ENCODE peak calls at places on chromosome 11, in five cellular contexts. One of them, this sample, is unnamed.

GRCh38 chr11:15471709-15472404 is 357.1 kb downstream of the INSC start:
- DNase-seq in transverse colon: no peak
- DNase-seq in esophagus muscularis mucosa: peak
- DNase-seq in ovary: no peak
- DNase-seq in HFF-Myc: no peak
- DNase-seq in this sample: no peak

GRCh38 chr11:102319544-102319943 is 2.3 kb downstream of the BIRC3 start:
- DNase-seq in transverse colon: no peak
- DNase-seq in HFF-Myc: no peak
- DNase-seq in ovary: no peak
- DNase-seq in esophagus muscularis mucosa: no peak
- DNase-seq in this sample: no peak

GRCh38 chr11:77107950-77108349 is 5.3 kb downstream of the OMP start:
- DNase-seq in transverse colon: peak
- DNase-seq in ovary: peak
- DNase-seq in HFF-Myc: peak
- DNase-seq in esophagus muscularis mucosa: no peak
- DNase-seq in this sample: peak

GRCh38 chr11:65588199-65589054 is 7.2 kb downstream of the KCNK7 start:
- DNase-seq in HFF-Myc: no peak
- DNase-seq in esophagus muscularis mucosa: no peak
- DNase-seq in transverse colon: peak
- DNase-seq in ovary: peak
- DNase-seq in this sample: no peak

GRCh38 chr11:28615542-28615941 is 507.4 kb downstream of the METTL15 start:
- DNase-seq in transverse colon: no peak
- DNase-seq in HFF-Myc: no peak
- DNase-seq in ovary: no peak
- DNase-seq in esophagus muscularis mucosa: no peak
- DNase-seq in this sample: no peak

GRCh38 chr11:62484352-62484751 is 62.3 kb downstream of the AHNAK start:
- DNase-seq in HFF-Myc: no peak
- DNase-seq in transverse colon: no peak
- DNase-seq in ovary: no peak
- DNase-seq in esophagus muscularis mucosa: no peak
- DNase-seq in this sample: no peak

GRCh38 chr11:103279821-103280220 is 170.6 kb downstream of the DYNC2H1 start:
- DNase-seq in transverse colon: no peak
- DNase-seq in HFF-Myc: no peak
- DNase-seq in esophagus muscularis mucosa: no peak
- DNase-seq in ovary: no peak
- DNase-seq in this sample: no peak

GRCh38 chr11:129896062-129896461 is 684 bp upstream of the NFRKB start:
- DNase-seq in ovary: no peak
- DNase-seq in esophagus muscularis mucosa: no peak
- DNase-seq in transverse colon: no peak
- DNase-seq in HFF-Myc: no peak
- DNase-seq in this sample: no peak

GRCh38 chr11:86719781-86720463 is 47.5 kb upstream of the ME3 start:
- DNase-seq in transverse colon: no peak
- DNase-seq in ovary: no peak
- DNase-seq in esophagus muscularis mucosa: no peak
- DNase-seq in HFF-Myc: no peak
- DNase-seq in this sample: peak

GRCh38 chr11:95849087-95849825 is 59.0 kb downstream of the CEP57 start:
- DNase-seq in ovary: peak
- DNase-seq in esophagus muscularis mucosa: no peak
- DNase-seq in transverse colon: peak
- DNase-seq in HFF-Myc: peak
- DNase-seq in this sample: peak

GRCh38 chr11:57460017-57460755 is at the start of gene RTN4RL2:
- DNase-seq in transverse colon: no peak
- DNase-seq in ovary: no peak
- DNase-seq in esophagus muscularis mucosa: no peak
- DNase-seq in HFF-Myc: no peak
- DNase-seq in this sample: no peak

GRCh38 chr11:11313426-11313825 is 39.6 kb downstream of the CSNK2A3 start:
- DNase-seq in ovary: no peak
- DNase-seq in transverse colon: no peak
- DNase-seq in HFF-Myc: peak
- DNase-seq in esophagus muscularis mucosa: no peak
- DNase-seq in this sample: no peak

GRCh38 chr11:15655552-15655951 is 540.8 kb downstream of the INSC start:
- DNase-seq in HFF-Myc: no peak
- DNase-seq in esophagus muscularis mucosa: no peak
- DNase-seq in transverse colon: peak
- DNase-seq in ovary: no peak
- DNase-seq in this sample: no peak

GRCh38 chr11:116420770-116421528 is 351.8 kb downstream of the BUD13 start:
- DNase-seq in ovary: no peak
- DNase-seq in transverse colon: no peak
- DNase-seq in HFF-Myc: no peak
- DNase-seq in esophagus muscularis mucosa: no peak
- DNase-seq in this sample: no peak

GRCh38 chr11:75024764-75025211 is 36.1 kb downstream of the NEU3 start:
- DNase-seq in HFF-Myc: no peak
- DNase-seq in ovary: no peak
- DNase-seq in transverse colon: no peak
- DNase-seq in esophagus muscularis mucosa: no peak
- DNase-seq in this sample: no peak

GRCh38 chr11:113833151-113833550 is 42.2 kb downstream of the USP28 start:
- DNase-seq in ovary: no peak
- DNase-seq in transverse colon: no peak
- DNase-seq in HFF-Myc: no peak
- DNase-seq in esophagus muscularis mucosa: no peak
- DNase-seq in this sample: no peak

GRCh38 chr11:62689421-62690183 is at the start of gene LRRN4CL:
- DNase-seq in ovary: peak
- DNase-seq in transverse colon: peak
- DNase-seq in esophagus muscularis mucosa: peak
- DNase-seq in HFF-Myc: peak
- DNase-seq in this sample: peak

GRCh38 chr11:83070044-83070877 is 1.4 kb downstream of the RAB30 start:
- DNase-seq in HFF-Myc: no peak
- DNase-seq in transverse colon: no peak
- DNase-seq in esophagus muscularis mucosa: no peak
- DNase-seq in ovary: no peak
- DNase-seq in this sample: no peak

GRCh38 chr11:80958414-80958813 is 1517.6 kb upstream of the TENM4 start:
- DNase-seq in HFF-Myc: no peak
- DNase-seq in esophagus muscularis mucosa: no peak
- DNase-seq in ovary: no peak
- DNase-seq in transverse colon: no peak
- DNase-seq in this sample: peak
- H3K4me3 ChIP-seq in HFF-Myc: no peak
- H3K4me3 ChIP-seq in esophagus muscularis mucosa: no peak
- H3K4me3 ChIP-seq in ovary: no peak
- H3K4me3 ChIP-seq in transverse colon: no peak
- H3K4me3 ChIP-seq in this sample: no peak

GRCh38 chr11:120931057-120931779 is 92.7 kb upstream of the TBCEL start:
- DNase-seq in esophagus muscularis mucosa: no peak
- DNase-seq in HFF-Myc: no peak
- DNase-seq in transverse colon: no peak
- DNase-seq in ovary: no peak
- DNase-seq in this sample: no peak
- TF ChIP-seq CTCF in esophagus muscularis mucosa: no peak
- TF ChIP-seq CTCF in HFF-Myc: no peak
- TF ChIP-seq CTCF in transverse colon: no peak
- TF ChIP-seq CTCF in ovary: no peak
- TF ChIP-seq CTCF in this sample: no peak

GRCh38 chr11:9738700-9739099 is 74.8 kb downstream of the SWAP70 start:
- DNase-seq in esophagus muscularis mucosa: no peak
- DNase-seq in ovary: no peak
- DNase-seq in HFF-Myc: no peak
- DNase-seq in transverse colon: no peak
- DNase-seq in this sample: no peak
- H3K4me3 ChIP-seq in esophagus muscularis mucosa: no peak
- H3K4me3 ChIP-seq in ovary: no peak
- H3K4me3 ChIP-seq in HFF-Myc: no peak
- H3K4me3 ChIP-seq in transverse colon: no peak
- H3K4me3 ChIP-seq in this sample: no peak

DNA sequence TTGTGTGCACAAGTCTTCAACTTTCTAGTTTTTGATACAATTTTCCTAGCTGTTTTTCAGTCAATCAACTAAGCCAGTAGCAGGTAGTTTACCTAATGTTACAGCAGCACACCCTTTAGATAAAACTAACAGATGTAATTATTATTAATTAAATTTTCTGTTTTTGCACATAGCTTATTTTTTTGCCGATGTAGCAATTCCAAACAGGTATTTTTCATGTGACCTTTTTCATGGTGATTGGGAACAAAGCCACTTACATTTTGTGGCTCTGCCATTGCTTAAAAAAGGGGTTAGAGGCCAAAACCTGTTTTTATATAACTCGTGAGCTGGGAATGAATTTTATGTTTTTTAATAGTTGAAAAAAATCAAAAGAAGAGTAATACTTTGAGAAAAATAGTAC is 724.5 kb downstream of the FAM181B start:
- DNase-seq in HFF-Myc: no peak
- DNase-seq in esophagus muscularis mucosa: no peak
- DNase-seq in transverse colon: no peak
- DNase-seq in ovary: no peak
- DNase-seq in this sample: no peak
- TF ChIP-seq CTCF in HFF-Myc: no peak
- TF ChIP-seq CTCF in esophagus muscularis mucosa: no peak
- TF ChIP-seq CTCF in transverse colon: no peak
- TF ChIP-seq CTCF in ovary: no peak
- TF ChIP-seq CTCF in this sample: no peak